ENCODE peak calls at places on chromosomes 13 and 19, in seven cellular contexts. I is fibroblast of lung; O is HFFc6; S is stimulated activated CD8-positive, alpha-beta memory T cell treated with anti-CD3 and anti-CD28 coated beads, Interleukin-7, amount 100 ng/mL, for 24 hours; K is nucleus accumbens; M is RKO; L is hippocampal formation. Z is an unnamed sample.
A peak's percentile ranks its signal among the peaks of the same experiment; 100 is the strongest.

GRCh38 chr19:4986471-4986888 is 17.6 kb downstream of the KDM4B start:
- DNase-seq in I (no peak), O (no peak), S (no peak), K (no peak), M (no peak), L (no peak), Z (no peak)

GRCh38 chr13:91123456-91124127 is 223.9 kb upstream of the MIR17HG start:
- DNase-seq in I (no peak), O (no peak), S (no peak), K (no peak), M (no peak), L (no peak), Z (peak; percentile 72)

GRCh38 chr19:32814046-32814445 is 55.5 kb downstream of the SLC7A9 start:
- DNase-seq in I (no peak), O (no peak), S (no peak), K (peak; percentile 42), M (no peak), L (no peak), Z (no peak)

GRCh38 chr19:5585461-5586299 is 17.9 kb upstream of the TINCR start:
- DNase-seq in I (no peak), O (no peak), S (peak; percentile 8), K (peak; percentile 11), M (no peak), L (peak; percentile 46), Z (peak; percentile 80)

GRCh38 chr13:113058988-113059850 is 46.4 kb upstream of the F7 start:
- DNase-seq in I (no peak), O (no peak), S (no peak), K (no peak), M (peak; percentile 15), L (no peak), Z (no peak)

GRCh38 chr19:20271215-20271926 is 104.4 kb downstream of the ZNF486 start:
- DNase-seq in I (no peak), O (no peak), S (no peak), K (no peak), M (no peak), L (no peak), Z (no peak)

GRCh38 chr13:37395544-37395943 is 203.0 kb downstream of the POSTN start:
- DNase-seq in I (no peak), O (no peak), S (no peak), K (no peak), M (no peak), L (no peak), Z (peak; percentile 80)

GRCh38 chr13:75489502-75490263 is 7.7 kb upstream of the TBC1D4 start:
- DNase-seq in I (peak; percentile 66), O (peak; percentile 60), S (no peak), K (no peak), M (no peak), L (no peak), Z (no peak)

GRCh38 chr19:7993560-7993959 is 11.9 kb downstream of the ELAVL1 start:
- DNase-seq in I (no peak), O (no peak), S (no peak), K (no peak), M (no peak), L (no peak), Z (no peak)

GRCh38 chr19:18597809-18598660 is 8.6 kb downstream of the CRLF1 start:
- DNase-seq in I (no peak), O (no peak), S (no peak), K (no peak), M (no peak), L (no peak), Z (peak; percentile 38)

GRCh38 chr19:4295972-4296771 is 6.0 kb downstream of the TMIGD2 start:
- DNase-seq in I (peak; percentile 33), O (no peak), S (no peak), K (peak; percentile 25), M (no peak), L (peak; percentile 76), Z (no peak)

GRCh38 chr19:49761625-49762311 is 1.3 kb downstream of the TSKS start:
- DNase-seq in I (peak; percentile 65), O (no peak), S (no peak), K (no peak), M (no peak), L (no peak), Z (peak; percentile 82)

GRCh38 chr13:45331981-45332830 is 8.8 kb downstream of the TPT1 start:
- DNase-seq in I (peak; percentile 61), O (peak; percentile 82), S (no peak), K (no peak), M (peak; percentile 80), L (no peak), Z (no peak)

GRCh38 chr19:56120371-56121179 is 520 bp downstream of the ZNF787 start:
- DNase-seq in I (peak; percentile 70), O (peak; percentile 72), S (peak; percentile 63), K (peak; percentile 74), M (peak; percentile 82), L (peak; percentile 77), Z (peak; percentile 82)

GRCh38 chr13:66657165-66657895 is 572.8 kb downstream of the PCDH9 start:
- DNase-seq in I (peak; percentile 88), O (peak; percentile 100), S (no peak), K (no peak), M (peak; percentile 89), L (no peak), Z (peak; percentile 6)

GRCh38 chr19:38071647-38072046 is 152.4 kb downstream of the DPF1 start:
- DNase-seq in I (no peak), O (no peak), S (no peak), K (no peak), M (no peak), L (no peak), Z (no peak)

GRCh38 chr19:39795001-39795400 is 16.3 kb downstream of the LEUTX start:
- DNase-seq in I (no peak), O (no peak), S (no peak), K (no peak), M (no peak), L (no peak), Z (no peak)

GRCh38 chr19:38869160-38869835 is 8.8 kb downstream of the RINL start:
- DNase-seq in I (no peak), O (no peak), S (no peak), K (no peak), M (no peak), L (peak; percentile 6), Z (peak; percentile 11)

GRCh38 chr13:72453161-72453560 is 274.3 kb downstream of the MZT1 start:
- DNase-seq in I (no peak), O (no peak), S (no peak), K (no peak), M (no peak), L (no peak), Z (no peak)